ENCODE peak calls at places on chromosomes 1 and 21, in six cellular contexts. U is mucosa of descending colon, Z is left lung, J is endothelial cell, A is SK-N-SH, O is GM13976. Q is an unnamed sample.

GRCh38 chr1:42456010-42456753 is at the start of the genes PPCS and ZMYND12:
- DNase-seq in U (peak; percentile 92), Z (peak; percentile 96), J (peak; percentile 78), A (peak; percentile 91), O (peak; percentile 93), Q (peak; percentile 90)

GRCh38 chr1:226863446-226863845 is 7.0 kb upstream of the PSEN2 start:
- DNase-seq in U (no peak), Z (no peak), J (no peak), A (no peak), O (no peak), Q (no peak)

GRCh38 chr1:179156026-179156425 is 73.5 kb downstream of the ABL2 start:
- DNase-seq in U (no peak), Z (no peak), J (no peak), A (no peak), O (no peak), Q (no peak)

GRCh38 chr1:240244968-240245628 is 153.4 kb downstream of the FMN2 start:
- DNase-seq in U (no peak), Z (no peak), J (no peak), A (no peak), O (no peak), Q (no peak)

GRCh38 chr1:23601104-23601967 is 42.0 kb upstream of the ID3 start:
- DNase-seq in U (no peak), Z (no peak), J (no peak), A (no peak), O (no peak), Q (no peak)

GRCh38 chr1:35186239-35186638 is 6.7 kb downstream of the SFPQ start:
- DNase-seq in U (no peak), Z (no peak), J (no peak), A (no peak), O (no peak), Q (no peak)

GRCh38 chr1:103058393-103058792 is 49.9 kb downstream of the COL11A1 start:
- DNase-seq in U (no peak), Z (no peak), J (no peak), A (no peak), O (no peak), Q (no peak)

GRCh38 chr21:43306911-43307676 is 119.8 kb downstream of the SIK1 start:
- DNase-seq in U (peak; percentile 48), Z (peak; percentile 66), J (no peak), A (peak; percentile 56), O (peak; percentile 65), Q (peak; percentile 9)

GRCh38 chr1:228849011-228849541 is 113.8 kb downstream of the RHOU start:
- DNase-seq in U (no peak), Z (no peak), J (no peak), A (no peak), O (no peak), Q (no peak)

GRCh38 chr1:181482521-181483083 is 715 bp upstream of the CACNA1E start:
- DNase-seq in U (peak; percentile 65), Z (peak; percentile 94), J (peak; percentile 65), A (peak; percentile 76), O (peak; percentile 85), Q (peak; percentile 84)

DNA sequence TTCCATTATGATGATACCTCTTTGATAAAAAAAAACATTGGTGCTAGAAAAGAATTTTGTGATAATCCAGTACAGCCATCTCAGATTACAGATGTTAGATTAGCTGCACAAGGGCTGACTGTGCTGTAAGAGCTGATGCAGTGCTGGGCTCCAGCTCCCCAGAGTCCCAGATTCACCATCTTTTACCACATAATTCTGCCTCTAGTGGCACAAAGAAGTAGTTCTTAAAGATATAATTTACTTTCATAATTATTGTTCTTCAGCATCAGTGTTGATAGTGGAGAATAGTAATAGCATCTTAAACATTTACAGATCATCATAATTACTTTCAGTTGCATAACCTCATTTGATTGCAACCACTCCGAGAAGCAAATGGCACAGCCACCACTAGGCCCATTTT is 262.1 kb downstream of the BRINP2 start:
- DNase-seq in U (no peak), Z (no peak), J (no peak), A (peak; percentile 12), O (no peak), Q (no peak)
- TF ChIP-seq CTCF in U (no peak), Z (no peak), J (peak; percentile 68), A (peak; percentile 39), O (no peak), Q (peak; percentile 52)

DNA sequence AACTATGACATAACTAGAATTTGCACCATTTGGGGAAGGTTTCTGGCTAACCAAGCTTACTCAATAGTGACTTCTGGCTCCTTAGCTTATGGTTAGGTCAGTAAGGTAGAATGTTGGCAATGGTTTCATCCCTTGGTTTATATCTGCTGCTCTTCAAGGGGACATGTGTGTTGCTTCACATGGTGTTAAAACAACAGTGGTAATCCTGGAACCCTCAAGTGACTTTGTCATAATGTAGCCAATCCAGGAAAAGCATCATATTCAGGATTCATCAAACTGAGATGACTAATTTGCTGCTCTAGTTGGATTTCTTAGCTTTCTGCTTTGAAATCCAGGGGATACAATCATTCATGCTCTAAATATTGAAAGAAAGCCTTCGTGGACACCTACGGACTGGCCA is 108.6 kb downstream of the RGL1 start:
- DNase-seq in U (no peak), Z (no peak), J (no peak), A (no peak), O (no peak), Q (no peak)
- TF ChIP-seq CTCF in U (no peak), Z (no peak), J (no peak), A (no peak), O (no peak), Q (no peak)

GRCh38 chr1:16236091-16236494 is 890 bp downstream of the CPLANE2 start:
- DNase-seq in U (peak; percentile 69), Z (no peak), J (no peak), A (peak; percentile 82), O (peak; percentile 57), Q (no peak)
- TF ChIP-seq CTCF in U (no peak), Z (no peak), J (peak; percentile 22), A (peak; percentile 36), O (peak; percentile 5), Q (no peak)

GRCh38 chr21:34517491-34518245 is 5.7 kb upstream of the KCNE1 start:
- DNase-seq in U (no peak), Z (no peak), J (no peak), A (no peak), O (no peak), Q (no peak)
- TF ChIP-seq CTCF in U (no peak), Z (peak; percentile 51), J (peak; percentile 29), A (peak; percentile 35), O (no peak), Q (no peak)